ENCODE peak calls at places on chromosomes 16 and 17, in five cellular contexts. W, N, Z, J and R are unnamed samples.

GRCh38 chr17:28193241-28193640 is 125.8 kb upstream of the TMEM97 start:
- DNase-seq in W (no peak), N (no peak), Z (no peak), J (no peak), R (no peak)

GRCh38 chr17:75645889-75646625 is 12.8 kb downstream of the SMIM5 start:
- DNase-seq in W (no peak), N (no peak), Z (no peak), J (peak), R (no peak)

GRCh38 chr16:42069-42457 is 11.3 kb downstream of the POLR3K start:
- DNase-seq in W (no peak), N (no peak), Z (no peak), J (no peak), R (no peak)

GRCh38 chr17:14947671-14948070 is 317.5 kb downstream of the PMP22 start:
- DNase-seq in W (no peak), N (no peak), Z (no peak), J (no peak), R (no peak)

GRCh38 chr17:37731056-37731455 is 13.8 kb downstream of the HNF1B start:
- DNase-seq in W (no peak), N (no peak), Z (no peak), J (no peak), R (no peak)

GRCh38 chr16:49958474-49958873 is 66.6 kb upstream of the CNEP1R1 start:
- DNase-seq in W (no peak), N (no peak), Z (no peak), J (no peak), R (no peak)

GRCh38 chr17:81453049-81453448 is 57.8 kb downstream of the BAHCC1 start:
- DNase-seq in W (no peak), N (no peak), Z (no peak), J (peak), R (no peak)

GRCh38 chr17:78130080-78130438 is 512 bp upstream of the TMC8 start:
- DNase-seq in W (no peak), N (no peak), Z (no peak), J (no peak), R (no peak)

GRCh38 chr17:2157081-2157480 is 102.2 kb downstream of the HIC1 start:
- DNase-seq in W (no peak), N (no peak), Z (peak), J (no peak), R (peak)

GRCh38 chr16:79286646-79287423 is 313.7 kb downstream of the MAF start:
- DNase-seq in W (no peak), N (peak), Z (no peak), J (peak), R (no peak)

GRCh38 chr16:67910162-67910561 is 17.1 kb downstream of the PSKH1 start:
- DNase-seq in W (no peak), N (no peak), Z (peak), J (peak), R (peak)

GRCh38 chr17:42112552-42113176 is at the start of gene DHX58:
- DNase-seq in W (peak), N (no peak), Z (peak), J (peak), R (peak)

GRCh38 chr16:48452991-48453760 is 68.0 kb upstream of the SIAH1 start:
- DNase-seq in W (no peak), N (no peak), Z (no peak), J (no peak), R (no peak)

GRCh38 chr16:46573008-46573833 is 48.0 kb downstream of the SHCBP1 start:
- DNase-seq in W (no peak), N (no peak), Z (peak), J (no peak), R (peak)

GRCh38 chr17:33267279-33267790 is 25.8 kb downstream of the ASIC2 start:
- DNase-seq in W (no peak), N (no peak), Z (peak), J (no peak), R (peak)

GRCh38 chr16:1222553-1223354 is 2.3 kb downstream of the TPSG1 start:
- DNase-seq in W (no peak), N (no peak), Z (no peak), J (no peak), R (no peak)

GRCh38 chr16:51442140-51442539 is 291.1 kb upstream of the SALL1 start:
- DNase-seq in W (no peak), N (no peak), Z (no peak), J (no peak), R (no peak)

GRCh38 chr17:21174719-21175118 is 39.2 kb downstream of the TMEM11 start:
- DNase-seq in W (no peak), N (no peak), Z (peak), J (no peak), R (peak)

GRCh38 chr16:20300312-20301097 is 26.8 kb downstream of the GP2 start:
- DNase-seq in W (no peak), N (peak), Z (peak), J (peak), R (peak)

GRCh38 chr17:60645918-60646523 is 31.6 kb upstream of the BCAS3 start:
- DNase-seq in W (no peak), N (no peak), Z (no peak), J (no peak), R (no peak)

GRCh38 chr17:5837055-5837491 is 233.1 kb upstream of the WSCD1 start:
- DNase-seq in W (no peak), N (no peak), Z (peak), J (no peak), R (peak)

GRCh38 chr16:67301080-67301757 is 21.9 kb downstream of the PLEKHG4 start:
- DNase-seq in W (no peak), N (no peak), Z (no peak), J (no peak), R (no peak)

GRCh38 chr17:2090804-2091534 is 36.1 kb downstream of the HIC1 start:
- DNase-seq in W (no peak), N (no peak), Z (peak), J (no peak), R (peak)

GRCh38 chr16:67786491-67786890 is 19.9 kb downstream of the RANBP10 start:
- DNase-seq in W (no peak), N (no peak), Z (no peak), J (no peak), R (no peak)

GRCh38 chr16:53068423-53068833 is 13.6 kb downstream of the CHD9 start:
- DNase-seq in W (no peak), N (no peak), Z (no peak), J (no peak), R (no peak)

GRCh38 chr16:84048871-84049270 is 6.3 kb upstream of the SLC38A8 start:
- DNase-seq in W (no peak), N (no peak), Z (no peak), J (no peak), R (no peak)

GRCh38 chr16:65489531-65490023 is 367.7 kb upstream of the CDH11 start:
- DNase-seq in W (no peak), N (no peak), Z (peak), J (no peak), R (no peak)

GRCh38 chr16:83315271-83315670 is 492.5 kb upstream of the HSBP1 start:
- DNase-seq in W (no peak), N (no peak), Z (no peak), J (no peak), R (no peak)

GRCh38 chr17:41613277-41614082 is 913 bp upstream of the KRT16 start:
- DNase-seq in W (no peak), N (no peak), Z (no peak), J (no peak), R (no peak)

GRCh38 chr17:6323626-6324356 is 111.1 kb downstream of the AIPL1 start:
- DNase-seq in W (no peak), N (peak), Z (no peak), J (no peak), R (no peak)

GRCh38 chr17:75848523-75849303 is 4.5 kb upstream of the UNC13D start:
- DNase-seq in W (peak), N (peak), Z (no peak), J (peak), R (no peak)

GRCh38 chr16:29809031-29809747 is 2.8 kb upstream of the PRRT2 start:
- DNase-seq in W (no peak), N (no peak), Z (no peak), J (no peak), R (no peak)

GRCh38 chr17:42680331-42680808 is 1.3 kb downstream of the CCR10 start:
- DNase-seq in W (no peak), N (no peak), Z (peak), J (no peak), R (no peak)

GRCh38 chr16:66240996-66241395 is 125.5 kb upstream of the CDH5 start:
- DNase-seq in W (no peak), N (no peak), Z (peak), J (no peak), R (no peak)